ENCODE peak calls at places on chromosomes 6 and 20, in seven cellular contexts. Q is T1000, Y is thoracic aorta, R is WTC11, Z is T-helper 17 cell, T is choroid plexus epithelial cell, L is H1. K is an unnamed sample.

GRCh38 chr6:138656278-138656803 is 117.2 kb upstream of the CCDC28A start:
- DNase-seq in Q (no peak), Y (no peak), R (no peak), Z (no peak), T (no peak), L (no peak), K (no peak)

GRCh38 chr20:19628570-19629134 is 129.4 kb upstream of the RIN2 start:
- DNase-seq in Q (no peak), Y (no peak), R (peak), Z (no peak), T (peak), L (peak), K (no peak)

GRCh38 chr20:6636209-6637159 is 131.0 kb upstream of the BMP2 start:
- DNase-seq in Q (peak), Y (no peak), R (no peak), Z (no peak), T (peak), L (no peak), K (peak)

GRCh38 chr6:130293800-130294199 is 71.0 kb upstream of the SAMD3 start:
- DNase-seq in Q (no peak), Y (no peak), R (peak), Z (no peak), T (peak), L (peak), K (no peak)

GRCh38 chr20:4961746-4962145 is 39.6 kb downstream of the SLC23A2 start:
- DNase-seq in Q (no peak), Y (no peak), R (no peak), Z (no peak), T (peak), L (no peak), K (no peak)

GRCh38 chr20:4014031-4014474 is 1.3 kb downstream of the RNF24 start:
- DNase-seq in Q (no peak), Y (no peak), R (no peak), Z (no peak), T (peak), L (no peak), K (no peak)

GRCh38 chr6:37807656-37808055 is 11.9 kb upstream of the ZFAND3 start:
- DNase-seq in Q (no peak), Y (no peak), R (no peak), Z (no peak), T (no peak), L (no peak), K (no peak)

GRCh38 chr20:20211274-20211987 is 156.5 kb upstream of the INSM1 start:
- DNase-seq in Q (peak), Y (no peak), R (no peak), Z (no peak), T (no peak), L (no peak), K (no peak)

GRCh38 chr6:92806254-92806653 is 613.1 kb downstream of the EPHA7 start:
- DNase-seq in Q (no peak), Y (no peak), R (no peak), Z (no peak), T (no peak), L (no peak), K (no peak)

GRCh38 chr6:30557683-30557981 is 537 bp downstream of the PRR3 start:
- DNase-seq in Q (no peak), Y (no peak), R (no peak), Z (no peak), T (no peak), L (no peak), K (no peak)